ENCODE peak calls at places on chromosome 11, in ten cellular contexts. N, D, H, E, L, T, Y, U, I and B are unnamed samples.

GRCh38 chr11:69791266-69791665 is 16.1 kb upstream of the FGF4 start:
- DNase-seq in U (no peak), D (peak; percentile 53), Y (no peak), I (peak; percentile 48), H (no peak), E (no peak), L (peak; percentile 75), N (peak; percentile 20), T (peak; percentile 44), B (no peak)

GRCh38 chr11:130131957-130132850 is 27.4 kb upstream of the ST14 start:
- DNase-seq in E (peak; percentile 37), D (peak; percentile 42), L (peak; percentile 65), N (no peak), Y (no peak), I (peak; percentile 84), U (peak; percentile 75), T (peak; percentile 65), H (peak; percentile 66), B (no peak)

GRCh38 chr11:80096736-80097135 is 655.9 kb upstream of the TENM4 start:
- DNase-seq in E (no peak), H (no peak), L (peak; percentile 54), U (no peak), N (no peak), Y (no peak), D (peak; percentile 22), I (peak; percentile 14), T (peak; percentile 94), B (no peak)

GRCh38 chr11:45444796-45445195 is 158.7 kb upstream of the SYT13 start:
- DNase-seq in I (no peak), Y (no peak), E (no peak), U (peak; percentile 9), L (peak; percentile 71), D (no peak), T (peak; percentile 46), N (no peak), H (no peak), B (no peak)

GRCh38 chr11:11691296-11692141 is 69.7 kb upstream of the GALNT18 start:
- DNase-seq in H (no peak), E (no peak), L (no peak), Y (no peak), N (no peak), T (no peak), D (no peak), U (no peak), I (no peak), B (no peak)

GRCh38 chr11:110366234-110366633 is 63.5 kb upstream of the FDX1 start:
- DNase-seq in Y (no peak), N (peak; percentile 51), H (no peak), D (peak; percentile 80), T (peak; percentile 67), I (peak; percentile 48), L (peak; percentile 35), E (no peak), U (no peak), B (peak; percentile 61)

GRCh38 chr11:14813506-14813905 is 78.5 kb downstream of the CYP2R1 start:
- DNase-seq in E (no peak), T (no peak), U (no peak), D (no peak), Y (no peak), I (no peak), N (no peak), L (no peak), H (no peak), B (no peak)

GRCh38 chr11:57116654-57117053 is 65.1 kb upstream of the LRRC55 start:
- DNase-seq in H (peak; percentile 21), D (peak; percentile 39), L (peak; percentile 66), U (peak; percentile 48), I (peak; percentile 74), E (no peak), N (peak; percentile 4), T (peak; percentile 53), Y (peak; percentile 41), B (no peak)

GRCh38 chr11:117885777-117886176 is 9.3 kb upstream of the FXYD6 start:
- DNase-seq in H (no peak), E (no peak), I (no peak), L (no peak), Y (peak; percentile 46), U (no peak), N (no peak), D (peak; percentile 96), T (no peak), B (peak; percentile 49)

GRCh38 chr11:25252854-25253253 is 756.0 kb downstream of the LUZP2 start:
- DNase-seq in H (no peak), D (no peak), E (no peak), Y (no peak), I (no peak), L (no peak), N (no peak), U (no peak), T (no peak), B (no peak)

GRCh38 chr11:133408402-133408801 is 123.9 kb downstream of the OPCML start:
- DNase-seq in E (no peak), D (no peak), T (no peak), H (no peak), L (no peak), U (no peak), N (no peak), I (no peak), Y (no peak), B (no peak)

GRCh38 chr11:120985718-120986569 is 38.0 kb upstream of the TBCEL start:
- DNase-seq in I (peak; percentile 32), Y (peak; percentile 65), D (peak; percentile 72), T (peak; percentile 18), H (peak; percentile 39), U (peak; percentile 30), E (no peak), N (no peak), L (peak; percentile 34), B (peak; percentile 67)

GRCh38 chr11:35173011-35173511 is 34.1 kb downstream of the CD44 start:
- DNase-seq in L (no peak), I (peak; percentile 75), H (no peak), E (no peak), N (no peak), D (no peak), U (peak; percentile 61), Y (peak; percentile 63), T (peak; percentile 61), B (peak; percentile 60)

GRCh38 chr11:29019960-29020683 is 911.9 kb downstream of the METTL15 start:
- DNase-seq in D (no peak), I (peak; percentile 70), Y (no peak), U (no peak), N (peak; percentile 27), E (no peak), H (no peak), T (peak; percentile 73), L (peak; percentile 21), B (no peak)

GRCh38 chr11:124746621-124747243 is 5.3 kb downstream of the VSIG2 start:
- DNase-seq in L (peak; percentile 69), N (peak; percentile 27), D (peak; percentile 69), T (peak; percentile 87), E (no peak), Y (peak; percentile 95), I (peak; percentile 67), U (peak; percentile 86), H (peak; percentile 79), B (peak; percentile 90)

GRCh38 chr11:64060861-64061444 is 25.2 kb downstream of the FLRT1 start:
- DNase-seq in H (peak; percentile 62), D (peak; percentile 49), T (no peak), Y (peak; percentile 52), U (peak; percentile 47), E (no peak), N (no peak), L (no peak), I (peak; percentile 9), B (no peak)

GRCh38 chr11:129281471-129282268 is 89.5 kb upstream of the ARHGAP32 start:
- DNase-seq in E (no peak), N (no peak), Y (no peak), U (no peak), L (no peak), D (peak; percentile 65), H (no peak), T (no peak), I (no peak), B (no peak)

GRCh38 chr11:3128356-3129180 is 36.5 kb downstream of the OSBPL5 start:
- DNase-seq in N (no peak), Y (no peak), D (peak; percentile 4), E (no peak), T (no peak), I (no peak), L (no peak), H (no peak), U (no peak), B (peak; percentile 13)

GRCh38 chr11:69513663-69514062 is 32.2 kb downstream of the LINC01488 start:
- DNase-seq in N (no peak), D (no peak), U (no peak), L (no peak), H (no peak), E (no peak), T (no peak), I (no peak), Y (peak; percentile 14), B (no peak)

GRCh38 chr11:59866397-59866796 is at the start of gene TCN1:
- DNase-seq in N (no peak), D (no peak), T (peak; percentile 51), L (peak; percentile 68), U (no peak), Y (no peak), H (no peak), I (peak; percentile 47), E (no peak), B (no peak)

GRCh38 chr11:70064726-70065317 is 13.3 kb upstream of the ANO1 start:
- DNase-seq in T (no peak), D (no peak), H (no peak), U (no peak), L (peak; percentile 45), Y (no peak), N (no peak), E (no peak), I (no peak), B (no peak)

GRCh38 chr11:68314203-68314885 is 2.0 kb downstream of the LRP5 start:
- DNase-seq in I (peak; percentile 27), D (no peak), T (no peak), L (no peak), U (no peak), H (no peak), N (no peak), E (no peak), Y (peak; percentile 58), B (no peak)

GRCh38 chr11:64710418-64711137 is 12.4 kb downstream of the NRXN2 start:
- DNase-seq in N (no peak), Y (no peak), U (no peak), L (peak; percentile 41), E (no peak), T (peak; percentile 39), I (peak; percentile 9), H (no peak), D (no peak), B (no peak)

GRCh38 chr11:107526197-107526596 is 39.3 kb downstream of the ALKBH8 start:
- DNase-seq in H (no peak), I (no peak), Y (no peak), T (no peak), E (no peak), N (no peak), U (no peak), L (no peak), D (no peak), B (no peak)

GRCh38 chr11:109405671-109406070 is 16.3 kb upstream of the C11orf87 start:
- DNase-seq in T (peak; percentile 56), I (peak; percentile 58), U (no peak), H (no peak), N (no peak), Y (no peak), D (no peak), L (peak; percentile 19), E (no peak), B (no peak)